ENCODE peak calls at places on chromosome 1, in seven cellular contexts. E is stomach, C is H9, R is neural crest cell, Z is left ventricle myocardium inferior, V is tibial nerve, S is HCT116. P is an unnamed sample.

GRCh38 chr1:890661-891060 is 33.1 kb upstream of the SAMD11 start:
- DNase-seq in R (no peak), V (no peak), Z (no peak), E (no peak), S (no peak), C (no peak), P (no peak)

GRCh38 chr1:93614550-93615200 is 67.0 kb downstream of the BCAR3 start:
- DNase-seq in Z (no peak), R (no peak), C (no peak), E (peak), S (no peak), V (no peak), P (no peak)

GRCh38 chr1:176515310-176515709 is 52.3 kb downstream of the PAPPA2 start:
- DNase-seq in E (no peak), C (no peak), S (no peak), Z (no peak), R (no peak), V (no peak), P (no peak)

GRCh38 chr1:7026188-7026587 is 240.9 kb downstream of the CAMTA1 start:
- DNase-seq in Z (no peak), V (no peak), C (no peak), E (no peak), S (no peak), R (no peak), P (no peak)

GRCh38 chr1:94044290-94044790 is 76.6 kb downstream of the ABCA4 start:
- DNase-seq in E (peak), R (no peak), Z (peak), V (no peak), C (no peak), S (no peak), P (peak)

GRCh38 chr1:239224100-239224499 is 162.3 kb upstream of the CHRM3 start:
- DNase-seq in V (no peak), E (no peak), C (no peak), R (no peak), S (no peak), Z (no peak), P (no peak)

GRCh38 chr1:214623430-214623829 is 20.4 kb downstream of the CENPF start:
- DNase-seq in R (no peak), C (no peak), E (no peak), S (no peak), Z (no peak), V (no peak), P (no peak)

GRCh38 chr1:186819140-186819539 is 9.6 kb upstream of the PLA2G4A start:
- DNase-seq in E (no peak), C (no peak), Z (no peak), V (no peak), S (no peak), R (no peak), P (no peak)

GRCh38 chr1:116252785-116253184 is 120.3 kb upstream of the ATP1A1 start:
- DNase-seq in V (no peak), C (no peak), E (no peak), S (no peak), Z (no peak), R (no peak), P (no peak)

DNA sequence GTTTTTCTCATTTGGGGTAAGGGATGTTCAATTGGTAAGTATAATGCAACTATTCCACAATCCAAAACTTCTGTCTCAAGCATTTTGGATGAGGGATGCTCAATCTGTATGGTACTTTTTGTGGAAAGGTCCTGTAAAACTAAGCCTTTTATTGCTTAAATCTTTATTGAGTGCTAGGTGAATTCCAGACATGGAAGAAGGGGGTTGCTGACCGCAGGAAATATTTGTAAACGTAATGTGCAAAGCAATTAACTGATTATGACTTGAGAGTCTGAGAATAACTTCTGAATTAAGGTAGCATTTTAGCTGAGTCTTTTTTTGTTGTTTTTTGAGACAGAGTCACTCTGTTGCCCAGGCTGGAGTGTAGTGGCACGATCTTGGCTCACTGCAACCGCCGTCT is 3.1 kb downstream of the AKIRIN1 start:
- DNase-seq in C (no peak), Z (no peak), R (no peak), V (no peak), S (no peak), E (no peak), P (no peak)
- TF ChIP-seq CTCF in C (no peak), Z (no peak), R (no peak), V (no peak), S (no peak), E (no peak), P (no peak)

DNA sequence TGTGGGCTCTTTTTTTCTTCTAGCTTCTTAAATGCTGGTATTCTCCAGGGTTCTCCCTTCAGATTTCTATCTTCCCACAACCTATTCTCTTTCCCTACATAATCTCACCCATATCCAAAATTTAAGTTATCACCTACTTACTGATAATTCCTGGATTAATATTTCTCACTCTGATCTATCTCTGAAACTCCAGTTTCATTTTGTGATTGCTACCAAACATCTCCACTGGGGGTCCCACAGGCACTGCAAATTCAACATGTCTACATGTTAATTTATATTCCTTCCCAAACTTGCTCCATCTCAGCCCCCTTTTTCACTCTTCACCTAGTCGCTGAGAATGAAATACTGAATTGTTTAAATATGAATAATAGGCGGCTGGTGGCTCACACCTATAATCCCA is 9.9 kb upstream of the C1orf141 start:
- DNase-seq in S (no peak), C (no peak), R (no peak), E (no peak), Z (no peak), V (no peak), P (no peak)
- TF ChIP-seq CTCF in S (peak), C (peak), R (peak), E (no peak), Z (no peak), V (no peak), P (no peak)

DNA sequence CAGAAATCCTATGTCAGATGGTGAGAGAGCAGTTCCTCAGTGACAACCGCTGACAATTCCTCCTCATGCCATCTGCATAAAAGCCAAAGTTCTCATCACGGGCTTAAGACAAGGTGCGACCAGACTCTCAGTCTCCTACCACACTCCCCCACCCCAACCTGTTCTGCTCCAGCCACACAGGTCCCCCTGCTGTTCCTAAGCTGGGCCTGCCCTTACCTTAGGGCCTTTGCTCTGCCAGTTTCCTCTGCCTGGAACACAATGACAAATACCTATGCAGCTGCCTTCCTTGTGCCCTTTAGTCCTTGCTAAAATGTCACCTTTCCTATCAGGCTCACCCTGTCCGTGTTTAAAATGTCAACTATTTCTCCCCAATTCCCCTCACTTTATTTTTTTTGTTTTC is 382.2 kb downstream of the NTNG1 start:
- DNase-seq in Z (no peak), V (no peak), E (no peak), C (peak), R (no peak), S (no peak), P (no peak)
- TF ChIP-seq CTCF in Z (no peak), V (no peak), E (no peak), C (peak), R (no peak), S (no peak), P (no peak)

GRCh38 chr1:167737169-167737568 is 15.4 kb downstream of the MPZL1 start:
- DNase-seq in Z (no peak), S (no peak), C (no peak), E (no peak), V (no peak), R (no peak), P (no peak)

GRCh38 chr1:167738158-167738557 is 16.4 kb downstream of the MPZL1 start:
- DNase-seq in R (no peak), S (no peak), V (no peak), E (no peak), C (no peak), Z (no peak), P (no peak)

GRCh38 chr1:167739752-167740151 is 18.0 kb downstream of the MPZL1 start:
- DNase-seq in Z (no peak), C (no peak), S (no peak), V (no peak), R (no peak), E (no peak), P (no peak)

GRCh38 chr1:167734227-167734626 is 12.4 kb downstream of the MPZL1 start:
- DNase-seq in R (no peak), C (no peak), V (no peak), E (no peak), Z (no peak), S (no peak), P (no peak)

GRCh38 chr1:167734841-167735240 is 13.1 kb downstream of the MPZL1 start:
- DNase-seq in Z (no peak), S (no peak), C (no peak), R (no peak), E (no peak), V (no peak), P (no peak)
- TF ChIP-seq CTCF in Z (no peak), S (no peak), C (no peak), R (no peak), E (no peak), V (no peak), P (no peak)

GRCh38 chr1:195604287-195604686 is 1004.0 kb downstream of the KCNT2 start:
- DNase-seq in Z (no peak), E (no peak), C (no peak), V (no peak), S (no peak), R (no peak), P (no peak)

GRCh38 chr1:195606483-195606882 is 1001.8 kb downstream of the KCNT2 start:
- DNase-seq in E (no peak), Z (no peak), R (no peak), V (no peak), C (no peak), S (no peak), P (no peak)

DNA sequence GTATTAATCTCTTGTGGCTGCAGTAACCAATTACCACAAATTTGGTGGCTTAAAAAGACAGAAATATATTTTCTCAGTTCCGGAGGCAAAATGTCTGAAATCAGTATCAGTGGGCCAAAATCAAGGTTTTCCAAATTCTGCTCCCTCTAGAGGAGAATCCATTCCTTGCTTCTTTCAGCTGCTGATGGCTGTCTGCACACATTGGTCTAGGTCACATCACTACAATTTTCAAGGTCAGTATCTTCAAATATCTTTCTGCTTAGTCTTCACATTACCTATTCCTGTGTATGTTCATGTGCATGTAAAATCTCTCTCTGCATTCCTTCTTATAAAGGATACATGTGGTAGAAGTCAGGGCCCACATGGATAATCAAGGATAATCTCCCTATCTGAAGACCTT is 999.4 kb downstream of the KCNT2 start:
- DNase-seq in R (no peak), C (no peak), V (no peak), Z (no peak), S (no peak), E (no peak), P (no peak)
- TF ChIP-seq CTCF in R (peak), C (peak), V (no peak), Z (no peak), S (no peak), E (no peak), P (no peak)

GRCh38 chr1:31458287-31458896 is 45.4 kb downstream of the SERINC2 start:
- DNase-seq in C (no peak), V (no peak), Z (no peak), E (no peak), S (no peak), R (no peak), P (no peak)

DNA sequence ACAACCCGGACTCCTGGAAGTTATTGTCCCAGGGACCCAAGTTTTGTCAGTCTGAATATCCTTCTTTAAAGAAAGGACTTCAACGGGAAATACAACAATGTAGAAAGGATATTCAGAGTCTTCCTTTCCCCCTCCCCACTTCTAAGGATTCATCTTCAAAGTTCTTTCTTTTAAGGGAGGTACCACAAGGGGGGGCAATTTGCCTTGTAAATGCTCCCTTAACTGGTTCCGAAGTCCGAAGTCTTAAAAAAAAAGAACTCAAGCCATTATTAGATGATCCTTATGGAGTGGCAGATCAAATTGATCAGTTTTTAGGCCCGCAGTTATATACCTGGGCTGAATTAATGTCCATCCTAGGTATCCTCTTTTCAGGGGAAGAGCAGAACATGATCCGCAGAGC is 47.0 kb downstream of the SERINC2 start:
- DNase-seq in V (no peak), C (no peak), S (no peak), E (no peak), Z (no peak), R (no peak), P (no peak)
- TF ChIP-seq CTCF in V (no peak), C (peak), S (peak), E (no peak), Z (no peak), R (peak), P (no peak)

GRCh38 chr1:10690484-10690883 is 106.0 kb downstream of the CASZ1 start:
- DNase-seq in C (no peak), R (no peak), S (no peak), E (no peak), V (no peak), Z (no peak), P (no peak)
- TF ChIP-seq CTCF in C (peak), R (no peak), S (no peak), E (no peak), V (no peak), Z (no peak), P (no peak)

DNA sequence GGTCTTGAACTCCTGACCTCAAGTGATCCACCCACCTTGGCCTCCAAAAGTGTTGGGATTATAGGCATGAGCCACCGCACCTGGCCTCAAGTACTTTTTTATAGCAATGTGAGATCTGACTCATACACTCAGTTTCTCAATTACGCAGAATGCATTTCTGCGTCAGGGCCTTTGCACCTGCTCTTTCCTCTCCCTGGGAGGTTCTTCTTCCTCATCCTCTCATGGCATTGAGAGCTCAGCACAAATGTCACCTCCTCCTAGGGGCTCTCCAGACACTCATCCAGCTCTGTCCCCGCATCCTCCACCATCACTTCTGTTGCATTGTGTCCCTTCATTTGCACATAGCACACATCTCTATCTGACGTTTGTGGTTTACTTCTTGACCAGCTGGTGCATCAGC is 418.8 kb downstream of the PTPRU start:
- DNase-seq in C (no peak), V (no peak), E (peak), R (no peak), Z (no peak), S (no peak), P (no peak)
- TF ChIP-seq CTCF in C (no peak), V (no peak), E (no peak), R (no peak), Z (no peak), S (no peak), P (no peak)